ENCODE peak calls at places on chromosomes 3 and 15, in five cellular contexts. N, B, A, Q and R are unnamed samples.

GRCh38 chr3:103992469-103992868 is 1374.2 kb upstream of the ALCAM start:
- DNase-seq in N (no peak), B (no peak), A (no peak), Q (no peak), R (no peak)

GRCh38 chr15:100032358-100033080 is 299.3 kb upstream of the LYSMD4 start:
- DNase-seq in N (no peak), B (no peak), A (no peak), Q (no peak), R (no peak)

GRCh38 chr15:28086175-28086703 is 12.9 kb downstream of the OCA2 start:
- DNase-seq in N (no peak), B (no peak), A (peak; percentile 60), Q (peak; percentile 25), R (peak; percentile 60)

GRCh38 chr3:184237211-184237610 is 7.8 kb downstream of the VWA5B2 start:
- DNase-seq in N (no peak), B (no peak), A (no peak), Q (no peak), R (no peak)

GRCh38 chr15:80482686-80483085 is 78.5 kb downstream of the ARNT2 start:
- DNase-seq in N (no peak), B (no peak), A (no peak), Q (no peak), R (no peak)

GRCh38 chr15:48358681-48359152 is 27.5 kb downstream of the DUT start:
- DNase-seq in N (no peak), B (no peak), A (no peak), Q (no peak), R (no peak)

GRCh38 chr3:33007776-33008175 is 56.3 kb downstream of the CCR4 start:
- DNase-seq in N (no peak), B (no peak), A (no peak), Q (no peak), R (no peak)

GRCh38 chr3:133948996-133949395 is 53.3 kb upstream of the RAB6B start:
- DNase-seq in N (no peak), B (no peak), A (no peak), Q (no peak), R (no peak)

GRCh38 chr15:66404532-66404931 is 17.8 kb downstream of the MAP2K1 start:
- DNase-seq in N (peak; percentile 66), B (peak; percentile 32), A (no peak), Q (no peak), R (no peak)

GRCh38 chr3:171284308-171285075 is 175.7 kb downstream of the TNIK start:
- DNase-seq in N (peak; percentile 3), B (no peak), A (no peak), Q (peak; percentile 76), R (no peak)

GRCh38 chr3:15633766-15634588 is 32.4 kb downstream of the BTD start:
- DNase-seq in N (no peak), B (no peak), A (no peak), Q (no peak), R (no peak)
- TF ChIP-seq SUZ12 in N (no peak), B (no peak), A (no peak), Q (no peak), R (no peak)

GRCh38 chr3:26845194-26845593 is 222.6 kb downstream of the LRRC3B start:
- DNase-seq in N (no peak), B (no peak), A (no peak), Q (no peak), R (no peak)

GRCh38 chr3:26840272-26840870 is 217.8 kb downstream of the LRRC3B start:
- DNase-seq in N (peak; percentile 19), B (peak; percentile 9), A (no peak), Q (no peak), R (no peak)
- TF ChIP-seq SUZ12 in N (no peak), B (no peak), A (no peak), Q (no peak), R (no peak)

GRCh38 chr15:76338555-76339301 is 2.2 kb downstream of the ISL2 start:
- DNase-seq in N (no peak), B (no peak), A (no peak), Q (no peak), R (no peak)

GRCh38 chr15:76336254-76337046 is at the start of gene ISL2:
- DNase-seq in N (peak; percentile 89), B (peak; percentile 82), A (peak; percentile 95), Q (peak; percentile 61), R (peak; percentile 90)

GRCh38 chr15:76337047-76337738 is 620 bp downstream of the ISL2 start:
- DNase-seq in N (no peak), B (no peak), A (peak; percentile 39), Q (no peak), R (peak; percentile 65)

GRCh38 chr15:76339302-76340197 is 3.0 kb downstream of the ISL2 start:
- DNase-seq in N (no peak), B (no peak), A (no peak), Q (no peak), R (no peak)

DNA sequence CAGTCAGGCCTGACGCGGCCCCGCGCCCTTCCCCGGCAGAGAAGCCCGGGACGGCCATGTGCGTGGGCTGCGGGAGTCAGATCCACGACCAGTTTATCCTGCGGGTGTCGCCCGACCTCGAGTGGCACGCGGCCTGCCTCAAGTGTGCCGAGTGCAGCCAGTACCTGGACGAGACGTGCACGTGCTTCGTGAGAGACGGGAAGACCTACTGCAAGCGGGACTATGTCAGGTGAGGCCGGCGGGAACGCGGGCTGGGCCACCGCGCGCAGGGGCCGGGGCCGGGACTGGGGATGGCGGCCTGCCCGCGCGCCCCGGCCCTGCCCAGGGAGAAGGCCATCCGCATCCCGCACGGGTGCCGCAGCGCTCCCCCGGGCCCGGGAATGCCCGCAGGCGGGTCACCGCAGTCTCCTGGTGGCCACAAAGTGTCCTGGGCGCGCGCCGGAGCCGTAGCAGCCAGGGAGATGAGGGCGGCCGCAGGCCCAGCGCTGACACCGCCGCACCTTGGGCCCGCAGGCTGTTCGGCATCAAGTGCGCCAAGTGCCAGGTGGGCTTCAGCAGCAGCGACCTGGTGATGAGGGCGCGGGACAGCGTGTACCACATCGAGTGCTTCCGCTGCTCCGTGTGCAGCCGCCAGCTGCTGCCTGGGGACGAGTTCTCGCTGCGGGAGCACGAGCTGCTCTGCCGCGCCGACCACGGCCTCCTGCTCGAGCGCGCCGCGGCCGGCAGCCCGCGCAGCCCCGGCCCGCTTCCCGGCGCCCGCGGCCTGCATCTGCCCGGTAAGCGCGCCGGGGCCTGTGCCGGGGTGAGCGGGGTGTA is 1.4 kb downstream of the ISL2 start:
- DNase-seq in N (no peak), B (no peak), A (no peak), Q (no peak), R (peak; percentile 42)
- TF ChIP-seq SUZ12 in N (peak; percentile 99), B (peak; percentile 99), A (no peak), Q (no peak), R (no peak)

GRCh38 chr15:70354260-70354894 is 256.7 kb upstream of the TLE3 start:
- DNase-seq in N (no peak), B (no peak), A (no peak), Q (no peak), R (no peak)
- TF ChIP-seq SUZ12 in N (no peak), B (no peak), A (no peak), Q (no peak), R (no peak)

DNA sequence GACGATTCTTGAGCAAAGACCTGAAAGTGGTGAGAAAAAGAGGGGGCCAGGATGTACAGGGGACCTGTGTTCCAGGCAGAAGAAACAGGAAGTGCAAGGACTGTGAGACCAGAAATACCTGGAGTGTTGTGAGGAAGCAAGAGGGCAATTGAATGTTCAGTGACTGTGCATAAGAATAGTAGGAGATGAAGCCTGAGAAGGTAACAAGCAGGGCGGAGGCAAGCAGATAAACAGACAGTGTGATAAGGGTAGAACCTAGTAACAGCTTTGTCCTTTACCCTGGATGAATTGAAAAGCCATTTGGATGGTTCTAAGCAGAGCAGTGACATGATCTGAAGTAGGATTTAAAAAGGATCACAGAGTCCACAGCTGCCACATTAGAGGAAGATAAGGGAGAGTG is 4.0 kb upstream of the PLOD2 start:
- DNase-seq in N (no peak), B (no peak), A (no peak), Q (no peak), R (no peak)
- TF ChIP-seq SUZ12 in N (no peak), B (no peak), A (no peak), Q (no peak), R (no peak)

GRCh38 chr15:88605507-88606436 is 15.4 kb upstream of the AEN start:
- DNase-seq in N (no peak), B (peak; percentile 52), A (no peak), Q (no peak), R (peak; percentile 68)

GRCh38 chr15:88610756-88611231 is 10.3 kb upstream of the AEN start:
- DNase-seq in N (no peak), B (no peak), A (no peak), Q (no peak), R (no peak)

GRCh38 chr15:88609344-88609743 is 11.8 kb upstream of the AEN start:
- DNase-seq in N (no peak), B (no peak), A (no peak), Q (no peak), R (no peak)

GRCh38 chr15:88606437-88606794 is 14.7 kb upstream of the AEN start:
- DNase-seq in N (no peak), B (no peak), A (no peak), Q (no peak), R (no peak)

DNA sequence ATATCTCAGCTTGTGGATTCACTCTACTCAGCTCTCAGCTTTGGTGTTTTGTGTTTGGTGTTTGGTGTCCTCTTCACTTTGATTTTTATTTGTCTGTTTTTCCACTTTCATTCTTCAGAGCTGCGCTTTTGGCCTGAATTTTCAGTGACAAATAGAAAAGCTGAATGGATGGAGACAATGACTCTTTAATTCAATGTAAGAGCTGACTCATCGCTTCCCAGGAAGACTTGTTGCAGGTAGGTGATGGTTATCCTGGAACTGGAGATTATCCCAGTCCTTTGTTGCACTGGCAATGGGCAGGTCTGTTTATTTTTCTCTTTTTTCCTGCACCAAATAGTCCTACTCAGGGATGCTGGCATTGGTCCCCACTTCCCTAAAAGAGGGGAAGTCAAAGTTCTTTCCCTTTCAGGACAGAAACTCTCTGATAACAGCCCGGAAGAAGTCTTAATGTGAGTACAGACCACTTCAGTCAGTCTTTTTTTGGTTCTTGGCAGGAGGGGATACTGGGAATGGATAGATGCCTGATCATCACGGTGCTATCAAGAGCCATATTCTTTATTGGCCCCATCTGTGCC is 12.4 kb upstream of the AEN start:
- DNase-seq in N (no peak), B (no peak), A (no peak), Q (no peak), R (no peak)
- TF ChIP-seq SUZ12 in N (no peak), B (no peak), A (no peak), Q (no peak), R (no peak)

GRCh38 chr3:129576514-129577345 is 29.7 kb downstream of the PLXND1 start:
- DNase-seq in N (no peak), B (no peak), A (peak; percentile 33), Q (peak; percentile 35), R (no peak)
- TF ChIP-seq SUZ12 in N (no peak), B (no peak), A (no peak), Q (no peak), R (no peak)

DNA sequence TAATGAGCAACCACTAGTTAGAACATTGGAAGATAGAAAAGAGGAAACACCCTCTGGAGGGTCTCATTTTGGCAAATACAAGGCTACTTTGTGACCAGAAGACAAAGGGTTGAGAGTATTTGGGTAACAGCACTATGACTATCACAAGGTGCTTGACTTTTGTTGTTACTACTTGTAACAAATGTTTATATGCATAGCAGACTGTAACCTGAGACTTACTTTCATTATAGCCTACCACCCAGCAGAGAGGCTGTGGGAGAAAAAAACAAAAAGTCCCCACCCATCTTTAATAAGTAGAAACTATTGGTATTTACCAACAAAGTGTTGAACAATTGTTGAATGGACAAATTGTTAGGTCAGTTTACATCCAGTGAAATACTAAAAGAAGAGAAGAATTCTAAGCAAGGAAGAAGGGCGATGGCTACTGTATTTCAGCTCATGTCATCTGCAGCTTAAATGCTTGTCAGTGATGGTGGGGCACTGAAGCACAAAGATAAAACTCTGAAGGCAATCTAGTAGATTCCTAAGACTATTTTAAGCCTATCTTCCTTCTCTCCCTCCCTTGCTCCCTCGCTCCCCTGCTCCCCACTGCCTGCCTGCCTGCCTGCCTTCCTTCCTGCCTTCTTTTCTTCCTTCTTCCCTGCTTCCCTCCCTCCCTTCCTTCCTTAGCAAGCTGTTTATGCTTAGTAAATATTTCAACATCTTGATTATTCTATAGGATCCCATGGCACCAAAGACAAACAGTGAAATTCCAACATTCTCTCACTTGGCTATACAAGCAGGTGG is 99.4 kb downstream of the OXSM start:
- DNase-seq in N (no peak), B (no peak), A (no peak), Q (no peak), R (no peak)
- TF ChIP-seq SUZ12 in N (no peak), B (no peak), A (no peak), Q (no peak), R (no peak)